ENCODE peak calls at places on chromosomes 11 and 22, in nine cellular contexts. One of them, this sample, is unnamed.

GRCh38 chr11:73198677-73199076 is 19.4 kb upstream of the P2RY2 start:
- DNase-seq in B cell: no peak
- DNase-seq in IMR-90: no peak
- DNase-seq in GM23338: peak
- DNase-seq in MCF 10A: no peak
- DNase-seq in T-helper 2 cell: no peak
- DNase-seq in SJSA1: peak
- DNase-seq in occipital lobe: no peak
- DNase-seq in bronchial epithelial cell: peak
- DNase-seq in this sample: no peak

GRCh38 chr11:129817282-129818051 is 1.8 kb downstream of the TMEM45B start:
- DNase-seq in occipital lobe: no peak
- DNase-seq in T-helper 2 cell: no peak
- DNase-seq in GM23338: no peak
- DNase-seq in bronchial epithelial cell: peak
- DNase-seq in MCF 10A: no peak
- DNase-seq in B cell: no peak
- DNase-seq in IMR-90: no peak
- DNase-seq in SJSA1: no peak
- DNase-seq in this sample: no peak

GRCh38 chr11:119175493-119176077 is 7.1 kb downstream of the NLRX1 start:
- DNase-seq in occipital lobe: no peak
- DNase-seq in SJSA1: no peak
- DNase-seq in MCF 10A: peak
- DNase-seq in IMR-90: peak
- DNase-seq in B cell: no peak
- DNase-seq in GM23338: no peak
- DNase-seq in T-helper 2 cell: no peak
- DNase-seq in bronchial epithelial cell: peak
- DNase-seq in this sample: no peak

GRCh38 chr22:27919943-27920755 is 1.1 kb upstream of the PITPNB start:
- DNase-seq in SJSA1: peak
- DNase-seq in GM23338: peak
- DNase-seq in bronchial epithelial cell: peak
- DNase-seq in B cell: no peak
- DNase-seq in MCF 10A: peak
- DNase-seq in occipital lobe: no peak
- DNase-seq in T-helper 2 cell: no peak
- DNase-seq in IMR-90: peak
- DNase-seq in this sample: peak

GRCh38 chr11:68011046-68011943 is 1.2 kb downstream of the ALDH3B1 start:
- DNase-seq in IMR-90: no peak
- DNase-seq in MCF 10A: no peak
- DNase-seq in SJSA1: no peak
- DNase-seq in bronchial epithelial cell: no peak
- DNase-seq in GM23338: no peak
- DNase-seq in occipital lobe: no peak
- DNase-seq in T-helper 2 cell: no peak
- DNase-seq in B cell: no peak
- DNase-seq in this sample: no peak

GRCh38 chr11:62337682-62338181 is 484 bp downstream of the ASRGL1 start:
- DNase-seq in B cell: no peak
- DNase-seq in IMR-90: no peak
- DNase-seq in MCF 10A: no peak
- DNase-seq in bronchial epithelial cell: no peak
- DNase-seq in GM23338: peak
- DNase-seq in SJSA1: peak
- DNase-seq in T-helper 2 cell: no peak
- DNase-seq in occipital lobe: peak
- DNase-seq in this sample: no peak

GRCh38 chr11:92376146-92376599 is 151.6 kb downstream of the FAT3 start:
- DNase-seq in IMR-90: peak
- DNase-seq in SJSA1: no peak
- DNase-seq in GM23338: peak
- DNase-seq in MCF 10A: no peak
- DNase-seq in T-helper 2 cell: no peak
- DNase-seq in B cell: no peak
- DNase-seq in bronchial epithelial cell: peak
- DNase-seq in occipital lobe: no peak
- DNase-seq in this sample: no peak

GRCh38 chr11:87851234-87851633 is 324.0 kb downstream of the RAB38 start:
- DNase-seq in IMR-90: peak
- DNase-seq in T-helper 2 cell: no peak
- DNase-seq in occipital lobe: no peak
- DNase-seq in GM23338: no peak
- DNase-seq in SJSA1: peak
- DNase-seq in bronchial epithelial cell: peak
- DNase-seq in B cell: no peak
- DNase-seq in MCF 10A: peak
- DNase-seq in this sample: no peak

GRCh38 chr11:43866520-43866919 is 14.1 kb upstream of the ALKBH3 start:
- DNase-seq in T-helper 2 cell: no peak
- DNase-seq in occipital lobe: no peak
- DNase-seq in IMR-90: peak
- DNase-seq in B cell: no peak
- DNase-seq in bronchial epithelial cell: peak
- DNase-seq in GM23338: no peak
- DNase-seq in SJSA1: no peak
- DNase-seq in MCF 10A: no peak
- DNase-seq in this sample: no peak